ENCODE peak calls at places on chromosomes 2 and 18, in seven cellular contexts. One of them, this sample, is unnamed.

GRCh38 chr2:51085679-51086078 is 53.7 kb upstream of the NRXN1 start:
- DNase-seq in HT1080: no peak
- DNase-seq in stimulated activated naive CD8-positive, alpha-beta T cell treated with anti-CD3 and anti-CD28 coated beads, Interleukin-15, Interleukin-2, amounts not matched to agents 100 U/mL and 50 U/mL, for 24 hours: no peak
- DNase-seq in HL-60: no peak
- DNase-seq in C1 segment of cervical spinal cord: no peak
- DNase-seq in Panc1: no peak
- DNase-seq in HTR-8/SVneo: no peak
- DNase-seq in this sample: no peak

GRCh38 chr2:122023059-122023879 is 267.8 kb downstream of the TSN start:
- DNase-seq in HT1080: no peak
- DNase-seq in stimulated activated naive CD8-positive, alpha-beta T cell treated with anti-CD3 and anti-CD28 coated beads, Interleukin-15, Interleukin-2, amounts not matched to agents 100 U/mL and 50 U/mL, for 24 hours: no peak
- DNase-seq in HL-60: no peak
- DNase-seq in C1 segment of cervical spinal cord: no peak
- DNase-seq in Panc1: no peak
- DNase-seq in HTR-8/SVneo: no peak
- DNase-seq in this sample: no peak

GRCh38 chr2:3039188-3040065 is 338.2 kb downstream of the EIPR1 start:
- DNase-seq in HT1080: no peak
- DNase-seq in stimulated activated naive CD8-positive, alpha-beta T cell treated with anti-CD3 and anti-CD28 coated beads, Interleukin-15, Interleukin-2, amounts not matched to agents 100 U/mL and 50 U/mL, for 24 hours: no peak
- DNase-seq in HL-60: no peak
- DNase-seq in C1 segment of cervical spinal cord: no peak
- DNase-seq in Panc1: no peak
- DNase-seq in HTR-8/SVneo: no peak
- DNase-seq in this sample: no peak

GRCh38 chr2:192070099-192070498 is 124.6 kb downstream of the TMEFF2 start:
- DNase-seq in HT1080: no peak
- DNase-seq in stimulated activated naive CD8-positive, alpha-beta T cell treated with anti-CD3 and anti-CD28 coated beads, Interleukin-15, Interleukin-2, amounts not matched to agents 100 U/mL and 50 U/mL, for 24 hours: no peak
- DNase-seq in HL-60: no peak
- DNase-seq in C1 segment of cervical spinal cord: no peak
- DNase-seq in Panc1: no peak
- DNase-seq in HTR-8/SVneo: no peak
- DNase-seq in this sample: no peak

GRCh38 chr2:26696352-26696816 is 3.9 kb downstream of the KCNK3 start:
- DNase-seq in HT1080: peak
- DNase-seq in stimulated activated naive CD8-positive, alpha-beta T cell treated with anti-CD3 and anti-CD28 coated beads, Interleukin-15, Interleukin-2, amounts not matched to agents 100 U/mL and 50 U/mL, for 24 hours: no peak
- DNase-seq in HL-60: no peak
- DNase-seq in C1 segment of cervical spinal cord: no peak
- DNase-seq in Panc1: peak
- DNase-seq in HTR-8/SVneo: peak
- DNase-seq in this sample: no peak

GRCh38 chr2:175111200-175111657 is 56.8 kb downstream of the ATF2 start:
- DNase-seq in HT1080: peak
- DNase-seq in stimulated activated naive CD8-positive, alpha-beta T cell treated with anti-CD3 and anti-CD28 coated beads, Interleukin-15, Interleukin-2, amounts not matched to agents 100 U/mL and 50 U/mL, for 24 hours: no peak
- DNase-seq in HL-60: no peak
- DNase-seq in C1 segment of cervical spinal cord: no peak
- DNase-seq in Panc1: peak
- DNase-seq in HTR-8/SVneo: peak
- DNase-seq in this sample: no peak

GRCh38 chr2:218360453-218360852 is 3.8 kb downstream of the CATIP start:
- DNase-seq in HT1080: no peak
- DNase-seq in stimulated activated naive CD8-positive, alpha-beta T cell treated with anti-CD3 and anti-CD28 coated beads, Interleukin-15, Interleukin-2, amounts not matched to agents 100 U/mL and 50 U/mL, for 24 hours: no peak
- DNase-seq in HL-60: peak
- DNase-seq in C1 segment of cervical spinal cord: no peak
- DNase-seq in Panc1: no peak
- DNase-seq in HTR-8/SVneo: no peak
- DNase-seq in this sample: no peak

GRCh38 chr2:106095478-106096392 is 98.4 kb downstream of the UXS1 start:
- DNase-seq in HT1080: no peak
- DNase-seq in stimulated activated naive CD8-positive, alpha-beta T cell treated with anti-CD3 and anti-CD28 coated beads, Interleukin-15, Interleukin-2, amounts not matched to agents 100 U/mL and 50 U/mL, for 24 hours: peak
- DNase-seq in HL-60: peak
- DNase-seq in C1 segment of cervical spinal cord: no peak
- DNase-seq in Panc1: no peak
- DNase-seq in HTR-8/SVneo: no peak
- DNase-seq in this sample: peak

GRCh38 chr2:120441744-120442471 is 96.0 kb downstream of the INHBB start:
- DNase-seq in HT1080: no peak
- DNase-seq in stimulated activated naive CD8-positive, alpha-beta T cell treated with anti-CD3 and anti-CD28 coated beads, Interleukin-15, Interleukin-2, amounts not matched to agents 100 U/mL and 50 U/mL, for 24 hours: no peak
- DNase-seq in HL-60: no peak
- DNase-seq in C1 segment of cervical spinal cord: no peak
- DNase-seq in Panc1: no peak
- DNase-seq in HTR-8/SVneo: no peak
- DNase-seq in this sample: no peak

GRCh38 chr2:173588931-173589369 is 234.3 kb downstream of the CDCA7 start:
- DNase-seq in HT1080: peak
- DNase-seq in stimulated activated naive CD8-positive, alpha-beta T cell treated with anti-CD3 and anti-CD28 coated beads, Interleukin-15, Interleukin-2, amounts not matched to agents 100 U/mL and 50 U/mL, for 24 hours: no peak
- DNase-seq in HL-60: no peak
- DNase-seq in C1 segment of cervical spinal cord: no peak
- DNase-seq in Panc1: no peak
- DNase-seq in HTR-8/SVneo: no peak
- DNase-seq in this sample: no peak

GRCh38 chr2:149817206-149817605 is 229.6 kb upstream of the MMADHC start:
- DNase-seq in HT1080: no peak
- DNase-seq in stimulated activated naive CD8-positive, alpha-beta T cell treated with anti-CD3 and anti-CD28 coated beads, Interleukin-15, Interleukin-2, amounts not matched to agents 100 U/mL and 50 U/mL, for 24 hours: no peak
- DNase-seq in HL-60: no peak
- DNase-seq in C1 segment of cervical spinal cord: no peak
- DNase-seq in Panc1: no peak
- DNase-seq in HTR-8/SVneo: no peak
- DNase-seq in this sample: no peak

GRCh38 chr2:230668184-230668938 is 44.3 kb upstream of the CAB39 start:
- DNase-seq in HT1080: peak
- DNase-seq in stimulated activated naive CD8-positive, alpha-beta T cell treated with anti-CD3 and anti-CD28 coated beads, Interleukin-15, Interleukin-2, amounts not matched to agents 100 U/mL and 50 U/mL, for 24 hours: peak
- DNase-seq in HL-60: peak
- DNase-seq in C1 segment of cervical spinal cord: no peak
- DNase-seq in Panc1: no peak
- DNase-seq in HTR-8/SVneo: no peak
- DNase-seq in this sample: peak

GRCh38 chr18:32126538-32126937 is 34.9 kb downstream of the RNF138 start:
- DNase-seq in HT1080: no peak
- DNase-seq in stimulated activated naive CD8-positive, alpha-beta T cell treated with anti-CD3 and anti-CD28 coated beads, Interleukin-15, Interleukin-2, amounts not matched to agents 100 U/mL and 50 U/mL, for 24 hours: no peak
- DNase-seq in HL-60: no peak
- DNase-seq in C1 segment of cervical spinal cord: no peak
- DNase-seq in Panc1: no peak
- DNase-seq in HTR-8/SVneo: no peak
- DNase-seq in this sample: no peak

GRCh38 chr18:23992119-23992940 is 22.2 kb upstream of the TTC39C start:
- DNase-seq in HT1080: no peak
- DNase-seq in stimulated activated naive CD8-positive, alpha-beta T cell treated with anti-CD3 and anti-CD28 coated beads, Interleukin-15, Interleukin-2, amounts not matched to agents 100 U/mL and 50 U/mL, for 24 hours: no peak
- DNase-seq in HL-60: no peak
- DNase-seq in C1 segment of cervical spinal cord: no peak
- DNase-seq in Panc1: no peak
- DNase-seq in HTR-8/SVneo: no peak
- DNase-seq in this sample: peak

GRCh38 chr18:54149078-54149697 is 75.3 kb downstream of the MBD2 start:
- DNase-seq in HT1080: peak
- DNase-seq in stimulated activated naive CD8-positive, alpha-beta T cell treated with anti-CD3 and anti-CD28 coated beads, Interleukin-15, Interleukin-2, amounts not matched to agents 100 U/mL and 50 U/mL, for 24 hours: peak
- DNase-seq in HL-60: no peak
- DNase-seq in C1 segment of cervical spinal cord: no peak
- DNase-seq in Panc1: peak
- DNase-seq in HTR-8/SVneo: peak
- DNase-seq in this sample: peak

GRCh38 chr18:13616525-13617035 is 109.8 kb downstream of the FAM210A start:
- DNase-seq in HT1080: no peak
- DNase-seq in stimulated activated naive CD8-positive, alpha-beta T cell treated with anti-CD3 and anti-CD28 coated beads, Interleukin-15, Interleukin-2, amounts not matched to agents 100 U/mL and 50 U/mL, for 24 hours: no peak
- DNase-seq in HL-60: no peak
- DNase-seq in C1 segment of cervical spinal cord: no peak
- DNase-seq in Panc1: no peak
- DNase-seq in HTR-8/SVneo: no peak
- DNase-seq in this sample: no peak

GRCh38 chr2:188668017-188668663 is 306.0 kb upstream of the COL3A1 start:
- DNase-seq in HT1080: peak
- DNase-seq in stimulated activated naive CD8-positive, alpha-beta T cell treated with anti-CD3 and anti-CD28 coated beads, Interleukin-15, Interleukin-2, amounts not matched to agents 100 U/mL and 50 U/mL, for 24 hours: no peak
- DNase-seq in HL-60: no peak
- DNase-seq in C1 segment of cervical spinal cord: no peak
- DNase-seq in Panc1: no peak
- DNase-seq in HTR-8/SVneo: no peak
- DNase-seq in this sample: no peak

GRCh38 chr2:129909648-129910418 is 69.6 kb upstream of the RAB6C start:
- DNase-seq in HT1080: no peak
- DNase-seq in stimulated activated naive CD8-positive, alpha-beta T cell treated with anti-CD3 and anti-CD28 coated beads, Interleukin-15, Interleukin-2, amounts not matched to agents 100 U/mL and 50 U/mL, for 24 hours: no peak
- DNase-seq in HL-60: no peak
- DNase-seq in C1 segment of cervical spinal cord: no peak
- DNase-seq in Panc1: no peak
- DNase-seq in HTR-8/SVneo: no peak
- DNase-seq in this sample: no peak

GRCh38 chr2:238456449-238456848 is 29.7 kb downstream of the ASB1 start:
- DNase-seq in HT1080: no peak
- DNase-seq in stimulated activated naive CD8-positive, alpha-beta T cell treated with anti-CD3 and anti-CD28 coated beads, Interleukin-15, Interleukin-2, amounts not matched to agents 100 U/mL and 50 U/mL, for 24 hours: no peak
- DNase-seq in HL-60: no peak
- DNase-seq in C1 segment of cervical spinal cord: no peak
- DNase-seq in Panc1: no peak
- DNase-seq in HTR-8/SVneo: no peak
- DNase-seq in this sample: no peak

GRCh38 chr2:58364098-58364497 is 123.0 kb upstream of the FANCL start:
- DNase-seq in HT1080: no peak
- DNase-seq in stimulated activated naive CD8-positive, alpha-beta T cell treated with anti-CD3 and anti-CD28 coated beads, Interleukin-15, Interleukin-2, amounts not matched to agents 100 U/mL and 50 U/mL, for 24 hours: no peak
- DNase-seq in HL-60: no peak
- DNase-seq in C1 segment of cervical spinal cord: no peak
- DNase-seq in Panc1: no peak
- DNase-seq in HTR-8/SVneo: no peak
- DNase-seq in this sample: no peak

GRCh38 chr2:74743039-74743438 is 89.0 kb downstream of the SEMA4F start:
- DNase-seq in HT1080: no peak
- DNase-seq in stimulated activated naive CD8-positive, alpha-beta T cell treated with anti-CD3 and anti-CD28 coated beads, Interleukin-15, Interleukin-2, amounts not matched to agents 100 U/mL and 50 U/mL, for 24 hours: no peak
- DNase-seq in HL-60: no peak
- DNase-seq in C1 segment of cervical spinal cord: no peak
- DNase-seq in Panc1: no peak
- DNase-seq in HTR-8/SVneo: no peak
- DNase-seq in this sample: no peak

GRCh38 chr18:22796069-22796468 is 137.1 kb upstream of the RBBP8 start:
- DNase-seq in HT1080: no peak
- DNase-seq in stimulated activated naive CD8-positive, alpha-beta T cell treated with anti-CD3 and anti-CD28 coated beads, Interleukin-15, Interleukin-2, amounts not matched to agents 100 U/mL and 50 U/mL, for 24 hours: no peak
- DNase-seq in HL-60: no peak
- DNase-seq in C1 segment of cervical spinal cord: no peak
- DNase-seq in Panc1: no peak
- DNase-seq in HTR-8/SVneo: no peak
- DNase-seq in this sample: no peak

GRCh38 chr18:63892544-63892943 is 5.0 kb downstream of the SERPINB2 start:
- DNase-seq in HT1080: no peak
- DNase-seq in stimulated activated naive CD8-positive, alpha-beta T cell treated with anti-CD3 and anti-CD28 coated beads, Interleukin-15, Interleukin-2, amounts not matched to agents 100 U/mL and 50 U/mL, for 24 hours: no peak
- DNase-seq in HL-60: peak
- DNase-seq in C1 segment of cervical spinal cord: no peak
- DNase-seq in Panc1: no peak
- DNase-seq in HTR-8/SVneo: no peak
- DNase-seq in this sample: no peak

GRCh38 chr2:6526093-6526824 is 339.4 kb downstream of the CMPK2 start:
- DNase-seq in HT1080: no peak
- DNase-seq in stimulated activated naive CD8-positive, alpha-beta T cell treated with anti-CD3 and anti-CD28 coated beads, Interleukin-15, Interleukin-2, amounts not matched to agents 100 U/mL and 50 U/mL, for 24 hours: no peak
- DNase-seq in HL-60: no peak
- DNase-seq in C1 segment of cervical spinal cord: no peak
- DNase-seq in Panc1: no peak
- DNase-seq in HTR-8/SVneo: no peak
- DNase-seq in this sample: no peak

This sample was measured in activated CD4-positive, alpha-beta T cell treated with anti-CD3 and anti-CD28 coated beads, Interleukin-2, amount 50 U/mL, for 48 hours.